ENCODE peak calls at places on chromosome 21, in five cellular contexts. X is testis, P is mammary epithelial cell, O is transverse colon, G is uterus. R is an unnamed sample.

GRCh38 chr21:21439761-21440160 is 441.6 kb downstream of the NCAM2 start:
- DNase-seq in X (no peak), O (no peak), G (no peak), P (no peak), R (no peak)

GRCh38 chr21:31945576-31945975 is 72.8 kb downstream of the HUNK start:
- DNase-seq in P (no peak), G (no peak), O (no peak), X (no peak), R (peak; percentile 62)

GRCh38 chr21:14403681-14404318 is 20.9 kb upstream of the HSPA13 start:
- DNase-seq in X (no peak), P (peak; percentile 12), G (no peak), O (no peak), R (peak; percentile 11)

GRCh38 chr21:17976139-17976538 is 157.0 kb upstream of the C21orf91 start:
- DNase-seq in P (no peak), O (no peak), G (no peak), X (no peak), R (no peak)

GRCh38 chr21:17729455-17729854 is 89.7 kb downstream of the C21orf91 start:
- DNase-seq in O (no peak), X (no peak), P (no peak), G (no peak), R (no peak)

GRCh38 chr21:43029785-43030184 is 45.9 kb downstream of the CBS start:
- DNase-seq in X (no peak), G (no peak), P (no peak), O (no peak), R (no peak)

GRCh38 chr21:21688877-21689276 is 690.7 kb downstream of the NCAM2 start:
- DNase-seq in O (no peak), P (no peak), X (peak; percentile 44), G (no peak), R (no peak)

GRCh38 chr21:38660333-38661295 is 145.1 kb upstream of the ETS2 start:
- DNase-seq in O (peak; percentile 12), X (peak; percentile 19), G (peak; percentile 17), P (no peak), R (no peak)

GRCh38 chr21:31107871-31108270 is 69.6 kb upstream of the KRTAP19-8 start:
- DNase-seq in P (no peak), X (no peak), G (no peak), O (no peak), R (no peak)

GRCh38 chr21:17089121-17089520 is 423.7 kb upstream of the CXADR start:
- DNase-seq in X (no peak), G (no peak), P (no peak), O (no peak), R (no peak)

GRCh38 chr21:31554511-31555022 is 104.9 kb upstream of the SOD1 start:
- DNase-seq in O (no peak), X (peak; percentile 70), G (no peak), P (peak; percentile 43), R (no peak)

GRCh38 chr21:31334648-31335121 is 9.4 kb downstream of the TIAM1 start:
- DNase-seq in O (no peak), P (no peak), X (no peak), G (no peak), R (no peak)

GRCh38 chr21:17848228-17848627 is 29.1 kb upstream of the C21orf91 start:
- DNase-seq in G (peak; percentile 20), X (peak; percentile 15), O (peak; percentile 35), P (peak; percentile 89), R (peak; percentile 65)

GRCh38 chr21:39313042-39313456 is 383 bp downstream of the BRWD1 start:
- DNase-seq in G (peak; percentile 33), O (peak; percentile 44), P (no peak), X (peak; percentile 37), R (no peak)

GRCh38 chr21:44085491-44086321 is 21.5 kb upstream of the PWP2 start:
- DNase-seq in O (no peak), G (no peak), X (peak; percentile 49), P (no peak), R (no peak)

GRCh38 chr21:39961251-39961650 is 94.0 kb downstream of the PCP4 start:
- DNase-seq in P (peak; percentile 75), X (no peak), O (no peak), G (no peak), R (no peak)

GRCh38 chr21:32328595-32328994 is 29.9 kb downstream of the MRAP start:
- DNase-seq in O (no peak), G (no peak), X (no peak), P (no peak), R (no peak)

GRCh38 chr21:17780539-17780938 is 38.6 kb downstream of the C21orf91 start:
- DNase-seq in G (no peak), X (no peak), P (no peak), O (peak; percentile 22), R (no peak)

GRCh38 chr21:16185766-16186165 is 456.0 kb downstream of the USP25 start:
- DNase-seq in X (no peak), G (no peak), P (no peak), O (no peak), R (no peak)

GRCh38 chr21:43950936-43951335 is 61.2 kb upstream of the TRAPPC10 start:
- DNase-seq in O (no peak), P (no peak), G (no peak), X (no peak), R (no peak)

GRCh38 chr21:41834926-41835663 is 44.0 kb downstream of the PRDM15 start:
- DNase-seq in X (no peak), O (no peak), P (no peak), G (no peak), R (no peak)
- TF ChIP-seq CTCF in X (no peak), O (no peak), P (no peak), G (no peak), R (no peak)

DNA sequence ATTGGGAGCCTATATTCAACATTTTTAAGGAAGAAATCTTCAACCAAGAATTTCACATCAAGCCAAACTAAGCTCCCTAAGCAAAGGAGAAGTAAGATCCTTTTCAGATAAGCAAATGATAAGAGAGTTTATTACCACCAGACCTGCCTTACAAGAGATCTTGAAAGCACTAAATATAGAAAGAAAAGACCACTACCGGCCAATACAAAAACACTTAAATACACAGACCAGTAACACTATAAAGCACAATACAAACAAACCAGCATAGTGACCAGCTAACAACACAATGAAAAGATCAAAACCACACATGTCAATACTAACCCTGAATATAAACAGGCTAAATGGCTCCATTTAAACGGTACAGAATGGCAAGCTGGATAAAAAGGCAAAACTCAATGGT is 165.4 kb downstream of the MRPL39 start:
- DNase-seq in X (no peak), P (no peak), G (no peak), O (no peak), R (no peak)
- H3K4me3 ChIP-seq in X (no peak overlapping the region), P (no peak overlapping the region), G (no peak overlapping the region), O (no peak overlapping the region), R (no peak overlapping the region)

DNA sequence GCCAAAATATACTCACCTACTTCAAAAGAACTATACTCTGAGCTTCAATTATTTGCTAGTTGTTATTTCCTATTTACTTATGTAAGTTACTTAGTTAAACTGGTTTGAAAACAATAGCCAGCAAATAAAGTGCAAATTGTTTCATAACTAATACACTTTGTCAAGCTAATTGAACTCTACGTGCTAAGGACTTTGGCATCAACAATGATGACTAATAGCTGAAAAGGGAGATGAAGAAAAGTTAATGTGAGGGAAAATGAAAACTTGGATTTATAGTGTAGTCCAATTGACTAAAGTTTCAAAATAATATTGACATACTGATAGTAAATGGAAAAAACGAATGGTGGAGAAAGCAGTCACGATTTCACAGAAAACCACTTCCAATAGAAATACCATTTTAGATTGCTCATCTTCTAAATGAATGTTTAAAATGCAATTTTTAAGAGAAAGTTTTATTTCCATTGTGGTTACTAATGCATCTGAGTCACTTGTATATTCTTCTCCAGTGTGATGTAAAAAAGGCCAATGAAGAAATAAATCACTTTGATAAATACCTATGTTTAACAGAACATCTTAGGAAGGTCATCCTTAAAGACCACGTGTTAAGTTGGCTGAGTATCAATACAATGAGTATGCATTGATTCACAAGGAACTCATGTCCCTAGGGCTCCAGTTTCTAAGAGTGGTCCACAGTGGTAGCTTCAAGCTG is 455.2 kb downstream of the LTN1 start:
- DNase-seq in O (no peak), X (no peak), G (no peak), P (peak; percentile 60), R (peak; percentile 97)
- TF ChIP-seq CTCF in O (no peak), X (no peak), G (no peak), P (no peak), R (no peak)

DNA sequence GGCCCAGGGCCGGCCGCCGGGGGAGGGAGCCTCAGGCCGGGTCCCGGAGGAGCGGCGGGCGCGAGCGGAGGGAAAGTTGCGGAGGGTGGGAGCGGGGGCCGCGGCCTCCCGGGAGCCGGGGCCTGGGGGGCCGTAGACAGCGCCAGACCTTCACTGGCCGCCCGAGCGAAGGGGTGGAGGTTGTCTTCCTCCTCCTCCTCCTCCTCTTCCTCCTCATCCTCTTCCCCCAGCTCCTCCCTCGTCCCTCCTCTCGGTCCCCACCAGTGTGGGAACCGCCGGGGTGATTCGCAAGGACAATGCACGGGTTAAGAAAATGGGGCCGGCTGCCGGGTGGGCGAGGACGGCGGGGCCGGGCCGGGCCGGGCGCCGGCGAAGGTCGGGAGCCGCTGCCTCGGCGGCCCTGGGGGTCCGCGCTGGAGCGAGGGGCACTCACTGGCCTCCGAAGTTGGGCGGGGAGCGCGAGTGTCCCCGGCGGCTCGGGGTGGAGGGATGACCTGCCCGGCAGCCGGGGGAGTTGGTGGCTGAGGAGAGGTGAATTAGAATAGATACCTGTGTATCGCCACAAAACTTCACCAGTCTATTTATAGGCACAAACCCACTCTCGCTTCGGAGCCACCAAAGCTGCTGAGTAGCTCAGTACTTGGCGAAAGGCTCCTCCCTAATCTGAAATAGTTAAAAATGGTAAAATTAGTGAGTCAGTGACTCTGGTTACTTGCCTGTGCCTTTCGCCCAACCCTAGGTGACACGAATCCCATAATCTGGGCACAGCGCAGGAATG is 1.4 kb downstream of the DYRK1A start:
- DNase-seq in G (peak; percentile 35), X (peak; percentile 43), P (peak; percentile 31), O (peak; percentile 38), R (no peak)
- H3K4me3 ChIP-seq in G (peak overlapping the region; percentile 81), X (peak overlapping the region; percentile 99), P (peak overlapping the region; percentile 61), O (peak overlapping the region; percentile 95), R (peak overlapping the region; percentile 82)

GRCh38 chr21:26909972-26910371 is 56.9 kb downstream of the ADAMTS5 start:
- DNase-seq in G (no peak), O (no peak), X (no peak), P (no peak), R (no peak)
- TF ChIP-seq CTCF in G (no peak), O (no peak), X (no peak), P (peak; percentile 14), R (no peak)

DNA sequence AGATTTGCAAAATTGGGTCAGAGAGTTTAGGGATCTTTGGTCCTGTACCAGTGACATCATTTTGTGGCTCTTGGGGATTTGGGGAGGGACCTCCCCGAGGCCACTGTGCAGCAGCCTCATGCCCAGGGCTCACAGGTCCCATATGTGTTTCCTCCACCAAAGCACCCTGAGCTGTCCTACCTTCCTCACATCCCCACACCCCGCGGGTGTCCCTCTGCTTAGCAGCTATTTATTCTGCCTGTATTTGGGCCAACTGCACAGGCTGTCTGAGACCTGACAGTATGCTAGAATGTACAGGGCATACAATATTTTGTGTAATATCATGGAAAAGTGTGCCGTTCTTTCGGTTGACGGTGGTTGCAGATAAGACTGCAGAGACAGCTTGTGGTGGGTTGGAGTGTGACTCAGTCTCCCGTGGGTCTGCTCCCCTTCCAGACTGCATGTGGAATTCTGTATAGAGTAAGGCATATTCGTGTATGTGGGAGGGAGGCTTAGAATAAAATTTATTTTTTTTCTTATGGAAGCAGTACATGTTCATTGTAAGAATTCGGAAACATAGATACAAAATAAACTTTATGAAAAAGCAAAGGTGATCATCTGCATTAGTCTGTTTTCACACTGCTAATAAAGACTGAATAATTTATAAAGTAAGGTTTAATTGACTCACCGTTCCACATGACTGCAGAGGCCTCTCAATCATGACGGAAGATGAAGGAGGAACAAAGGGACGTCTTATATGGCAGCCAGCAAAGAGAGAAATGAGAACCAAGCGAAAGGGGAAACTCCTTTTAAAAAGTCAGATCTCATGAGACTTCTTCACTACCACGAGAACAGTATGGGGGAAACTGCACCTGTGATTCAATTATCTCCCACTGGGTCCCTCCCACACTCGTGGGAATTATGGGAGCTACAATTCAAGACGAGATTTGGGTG is 84.4 kb downstream of the ADARB1 start:
- DNase-seq in G (no peak), O (no peak), P (no peak), X (no peak), R (no peak)
- H3K4me3 ChIP-seq in G (no peak overlapping the region), O (no peak overlapping the region), P (no peak overlapping the region), X (no peak overlapping the region), R (no peak overlapping the region)